ENCODE peak calls at places on chromosomes 4 and X, in seven cellular contexts. One of them, this sample, is unnamed.

GRCh38 chrX:34654939-34655338 is 2.1 kb downstream of the TMEM47 start:
- DNase-seq in HCEC 1CT: no peak
- DNase-seq in hypothalamus: no peak
- DNase-seq in cerebellum: no peak
- DNase-seq in T-helper 2 cell: no peak
- DNase-seq in body of pancreas: no peak
- DNase-seq in activated T-cell treated with anti-CD3 and anti-CD28 coated beads for 1 hour: no peak
- DNase-seq in this sample: no peak

GRCh38 chr4:147175460-147176025 is 229.9 kb upstream of the TTC29 start:
- DNase-seq in HCEC 1CT: no peak
- DNase-seq in hypothalamus: no peak
- DNase-seq in cerebellum: no peak
- DNase-seq in T-helper 2 cell: no peak
- DNase-seq in body of pancreas: no peak
- DNase-seq in activated T-cell treated with anti-CD3 and anti-CD28 coated beads for 1 hour: no peak
- DNase-seq in this sample: no peak

GRCh38 chr4:38013461-38014366 is 53.5 kb downstream of the PTTG2 start:
- DNase-seq in HCEC 1CT: no peak
- DNase-seq in hypothalamus: no peak
- DNase-seq in cerebellum: peak; percentile 60
- DNase-seq in T-helper 2 cell: no peak
- DNase-seq in body of pancreas: peak; percentile 79
- DNase-seq in activated T-cell treated with anti-CD3 and anti-CD28 coated beads for 1 hour: no peak
- DNase-seq in this sample: no peak

GRCh38 chr4:161642708-161643107 is 521.1 kb downstream of the FSTL5 start:
- DNase-seq in HCEC 1CT: no peak
- DNase-seq in hypothalamus: no peak
- DNase-seq in cerebellum: no peak
- DNase-seq in T-helper 2 cell: no peak
- DNase-seq in body of pancreas: no peak
- DNase-seq in activated T-cell treated with anti-CD3 and anti-CD28 coated beads for 1 hour: no peak
- DNase-seq in this sample: no peak

GRCh38 chr4:14196141-14196540 is 568.6 kb upstream of the BOD1L1 start:
- DNase-seq in HCEC 1CT: peak; percentile 28
- DNase-seq in hypothalamus: no peak
- DNase-seq in cerebellum: no peak
- DNase-seq in T-helper 2 cell: no peak
- DNase-seq in body of pancreas: peak; percentile 43
- DNase-seq in activated T-cell treated with anti-CD3 and anti-CD28 coated beads for 1 hour: no peak
- DNase-seq in this sample: no peak

GRCh38 chr4:1543976-1544375 is 137.7 kb upstream of the NKX1-1 start:
- DNase-seq in HCEC 1CT: no peak
- DNase-seq in hypothalamus: no peak
- DNase-seq in cerebellum: no peak
- DNase-seq in T-helper 2 cell: no peak
- DNase-seq in body of pancreas: no peak
- DNase-seq in activated T-cell treated with anti-CD3 and anti-CD28 coated beads for 1 hour: no peak
- DNase-seq in this sample: no peak

GRCh38 chr4:48787031-48787430 is 7.0 kb upstream of the FRYL start:
- DNase-seq in HCEC 1CT: no peak
- DNase-seq in hypothalamus: no peak
- DNase-seq in cerebellum: peak; percentile 15
- DNase-seq in T-helper 2 cell: no peak
- DNase-seq in body of pancreas: no peak
- DNase-seq in activated T-cell treated with anti-CD3 and anti-CD28 coated beads for 1 hour: no peak
- DNase-seq in this sample: peak; percentile 29

GRCh38 chr4:23033796-23034195 is 341.1 kb downstream of the GBA3 start:
- DNase-seq in HCEC 1CT: no peak
- DNase-seq in hypothalamus: no peak
- DNase-seq in cerebellum: no peak
- DNase-seq in T-helper 2 cell: no peak
- DNase-seq in body of pancreas: no peak
- DNase-seq in activated T-cell treated with anti-CD3 and anti-CD28 coated beads for 1 hour: no peak
- DNase-seq in this sample: no peak

GRCh38 chr4:36533944-36534343 is 252.5 kb downstream of the DTHD1 start:
- DNase-seq in HCEC 1CT: no peak
- DNase-seq in hypothalamus: no peak
- DNase-seq in cerebellum: no peak
- DNase-seq in T-helper 2 cell: no peak
- DNase-seq in body of pancreas: no peak
- DNase-seq in activated T-cell treated with anti-CD3 and anti-CD28 coated beads for 1 hour: no peak
- DNase-seq in this sample: no peak

GRCh38 chr4:36414248-36414647 is 132.8 kb downstream of the DTHD1 start:
- DNase-seq in HCEC 1CT: no peak
- DNase-seq in hypothalamus: no peak
- DNase-seq in cerebellum: no peak
- DNase-seq in T-helper 2 cell: no peak
- DNase-seq in body of pancreas: no peak
- DNase-seq in activated T-cell treated with anti-CD3 and anti-CD28 coated beads for 1 hour: no peak
- DNase-seq in this sample: no peak

GRCh38 chr4:127134490-127134889 is 498.3 kb upstream of the INTU start:
- DNase-seq in HCEC 1CT: no peak
- DNase-seq in hypothalamus: no peak
- DNase-seq in cerebellum: no peak
- DNase-seq in T-helper 2 cell: no peak
- DNase-seq in body of pancreas: no peak
- DNase-seq in activated T-cell treated with anti-CD3 and anti-CD28 coated beads for 1 hour: no peak
- DNase-seq in this sample: no peak

GRCh38 chrX:138756234-138756633 is 44.7 kb upstream of the FGF13 start:
- DNase-seq in HCEC 1CT: peak; percentile 46
- DNase-seq in hypothalamus: no peak
- DNase-seq in cerebellum: no peak
- DNase-seq in T-helper 2 cell: no peak
- DNase-seq in body of pancreas: no peak
- DNase-seq in activated T-cell treated with anti-CD3 and anti-CD28 coated beads for 1 hour: no peak
- DNase-seq in this sample: no peak

GRCh38 chr4:179071120-179071519 is 1628.9 kb upstream of the AGA start:
- DNase-seq in HCEC 1CT: no peak
- DNase-seq in hypothalamus: no peak
- DNase-seq in cerebellum: peak; percentile 20
- DNase-seq in T-helper 2 cell: no peak
- DNase-seq in body of pancreas: no peak
- DNase-seq in activated T-cell treated with anti-CD3 and anti-CD28 coated beads for 1 hour: no peak
- DNase-seq in this sample: no peak

GRCh38 chr4:139815646-139816601 is 150.3 kb downstream of the MGST2 start:
- DNase-seq in HCEC 1CT: peak; percentile 76
- DNase-seq in hypothalamus: peak; percentile 40
- DNase-seq in cerebellum: peak; percentile 63
- DNase-seq in T-helper 2 cell: no peak
- DNase-seq in body of pancreas: no peak
- DNase-seq in activated T-cell treated with anti-CD3 and anti-CD28 coated beads for 1 hour: no peak
- DNase-seq in this sample: no peak

GRCh38 chrX:153922932-153923857 is 2.9 kb downstream of the ARHGAP4 start:
- DNase-seq in HCEC 1CT: peak; percentile 45
- DNase-seq in hypothalamus: peak; percentile 18
- DNase-seq in cerebellum: peak; percentile 78
- DNase-seq in T-helper 2 cell: no peak
- DNase-seq in body of pancreas: peak; percentile 81
- DNase-seq in activated T-cell treated with anti-CD3 and anti-CD28 coated beads for 1 hour: no peak
- DNase-seq in this sample: no peak

GRCh38 chr4:74624351-74625151 is 169.8 kb downstream of the BTC start:
- DNase-seq in HCEC 1CT: peak; percentile 90
- DNase-seq in hypothalamus: no peak
- DNase-seq in cerebellum: no peak
- DNase-seq in T-helper 2 cell: no peak
- DNase-seq in body of pancreas: no peak
- DNase-seq in activated T-cell treated with anti-CD3 and anti-CD28 coated beads for 1 hour: no peak
- DNase-seq in this sample: no peak

GRCh38 chr4:1523506-1523905 is 117.3 kb upstream of the NKX1-1 start:
- DNase-seq in HCEC 1CT: no peak
- DNase-seq in hypothalamus: no peak
- DNase-seq in cerebellum: no peak
- DNase-seq in T-helper 2 cell: no peak
- DNase-seq in body of pancreas: no peak
- DNase-seq in activated T-cell treated with anti-CD3 and anti-CD28 coated beads for 1 hour: no peak
- DNase-seq in this sample: no peak

GRCh38 chr4:89024051-89024675 is 32.8 kb downstream of the FAM13A start:
- DNase-seq in HCEC 1CT: peak; percentile 61
- DNase-seq in hypothalamus: peak; percentile 51
- DNase-seq in cerebellum: peak; percentile 73
- DNase-seq in T-helper 2 cell: peak; percentile 41
- DNase-seq in body of pancreas: peak; percentile 64
- DNase-seq in activated T-cell treated with anti-CD3 and anti-CD28 coated beads for 1 hour: peak; percentile 30
- DNase-seq in this sample: no peak

GRCh38 chrX:57251965-57252364 is 34.5 kb upstream of the FAAH2 start:
- DNase-seq in HCEC 1CT: no peak
- DNase-seq in hypothalamus: no peak
- DNase-seq in cerebellum: no peak
- DNase-seq in T-helper 2 cell: no peak
- DNase-seq in body of pancreas: no peak
- DNase-seq in activated T-cell treated with anti-CD3 and anti-CD28 coated beads for 1 hour: no peak
- DNase-seq in this sample: no peak

GRCh38 chr4:52852696-52853095 is 9.4 kb upstream of the RASL11B start:
- DNase-seq in HCEC 1CT: no peak
- DNase-seq in hypothalamus: no peak
- DNase-seq in cerebellum: no peak
- DNase-seq in T-helper 2 cell: no peak
- DNase-seq in body of pancreas: no peak
- DNase-seq in activated T-cell treated with anti-CD3 and anti-CD28 coated beads for 1 hour: no peak
- DNase-seq in this sample: no peak

GRCh38 chr4:140152760-140153418 is 1.1 kb downstream of the MAML3 start:
- DNase-seq in HCEC 1CT: peak; percentile 40
- DNase-seq in hypothalamus: peak; percentile 36
- DNase-seq in cerebellum: peak; percentile 42
- DNase-seq in T-helper 2 cell: peak; percentile 18
- DNase-seq in body of pancreas: peak; percentile 67
- DNase-seq in activated T-cell treated with anti-CD3 and anti-CD28 coated beads for 1 hour: peak; percentile 23
- DNase-seq in this sample: peak; percentile 66

GRCh38 chrX:10350991-10351390 is 194.2 kb downstream of the CLCN4 start:
- DNase-seq in HCEC 1CT: peak; percentile 11
- DNase-seq in hypothalamus: no peak
- DNase-seq in cerebellum: no peak
- DNase-seq in T-helper 2 cell: no peak
- DNase-seq in body of pancreas: no peak
- DNase-seq in activated T-cell treated with anti-CD3 and anti-CD28 coated beads for 1 hour: no peak
- DNase-seq in this sample: no peak

GRCh38 chr4:10115657-10116624 is 658 bp downstream of the WDR1 start:
- DNase-seq in HCEC 1CT: peak; percentile 29
- DNase-seq in hypothalamus: no peak
- DNase-seq in cerebellum: peak; percentile 24
- DNase-seq in T-helper 2 cell: peak; percentile 72
- DNase-seq in body of pancreas: peak; percentile 54
- DNase-seq in activated T-cell treated with anti-CD3 and anti-CD28 coated beads for 1 hour: peak; percentile 63
- DNase-seq in this sample: no peak

GRCh38 chr4:142248946-142249345 is 597.2 kb downstream of the INPP4B start:
- DNase-seq in HCEC 1CT: peak; percentile 74
- DNase-seq in hypothalamus: no peak
- DNase-seq in cerebellum: no peak
- DNase-seq in T-helper 2 cell: no peak
- DNase-seq in body of pancreas: no peak
- DNase-seq in activated T-cell treated with anti-CD3 and anti-CD28 coated beads for 1 hour: no peak
- DNase-seq in this sample: no peak

GRCh38 chrX:120332394-120332793 is 21.1 kb upstream of the TMEM255A start:
- DNase-seq in HCEC 1CT: no peak
- DNase-seq in hypothalamus: no peak
- DNase-seq in cerebellum: no peak
- DNase-seq in T-helper 2 cell: no peak
- DNase-seq in body of pancreas: no peak
- DNase-seq in activated T-cell treated with anti-CD3 and anti-CD28 coated beads for 1 hour: no peak
- DNase-seq in this sample: no peak

GRCh38 chr4:153465583-153465921 is 608 bp upstream of the TMEM131L start:
- DNase-seq in HCEC 1CT: peak; percentile 28
- DNase-seq in hypothalamus: peak; percentile 13
- DNase-seq in cerebellum: no peak
- DNase-seq in T-helper 2 cell: no peak
- DNase-seq in body of pancreas: peak; percentile 65
- DNase-seq in activated T-cell treated with anti-CD3 and anti-CD28 coated beads for 1 hour: no peak
- DNase-seq in this sample: peak; percentile 46

GRCh38 chr4:101114936-101115372 is 232.4 kb downstream of the PPP3CA start:
- DNase-seq in HCEC 1CT: peak; percentile 3
- DNase-seq in hypothalamus: no peak
- DNase-seq in cerebellum: no peak
- DNase-seq in T-helper 2 cell: no peak
- DNase-seq in body of pancreas: no peak
- DNase-seq in activated T-cell treated with anti-CD3 and anti-CD28 coated beads for 1 hour: no peak
- DNase-seq in this sample: no peak

GRCh38 chr4:65599335-65599734 is 71.0 kb downstream of the EPHA5 start:
- DNase-seq in HCEC 1CT: peak; percentile 69
- DNase-seq in hypothalamus: no peak
- DNase-seq in cerebellum: no peak
- DNase-seq in T-helper 2 cell: no peak
- DNase-seq in body of pancreas: no peak
- DNase-seq in activated T-cell treated with anti-CD3 and anti-CD28 coated beads for 1 hour: no peak
- DNase-seq in this sample: no peak

GRCh38 chr4:2075171-2075986 is 16.3 kb downstream of the NAT8L start:
- DNase-seq in HCEC 1CT: no peak
- DNase-seq in hypothalamus: no peak
- DNase-seq in cerebellum: no peak
- DNase-seq in T-helper 2 cell: no peak
- DNase-seq in body of pancreas: no peak
- DNase-seq in activated T-cell treated with anti-CD3 and anti-CD28 coated beads for 1 hour: no peak
- DNase-seq in this sample: no peak

GRCh38 chr4:77635246-77635645 is 29.6 kb downstream of the CXCL13 start:
- DNase-seq in HCEC 1CT: no peak
- DNase-seq in hypothalamus: no peak
- DNase-seq in cerebellum: no peak
- DNase-seq in T-helper 2 cell: no peak
- DNase-seq in body of pancreas: no peak
- DNase-seq in activated T-cell treated with anti-CD3 and anti-CD28 coated beads for 1 hour: no peak
- DNase-seq in this sample: no peak